ENCODE peak calls at places on chromosomes 1 and 21, in four cellular contexts. V is fibroblast of pulmonary artery; L is stimulated activated CD8-positive, alpha-beta memory T cell treated with anti-CD3 and anti-CD28 coated beads, Interleukin-7, amount 100 ng/mL, for 24 hours; Z is NAMALWA. E is an unnamed sample.

GRCh38 chr1:235023197-235024044 is 105.2 kb downstream of the TOMM20 start:
- DNase-seq in V (no peak), L (no peak), Z (no peak), E (no peak)

GRCh38 chr1:115838805-115839705 is 1.9 kb downstream of the NHLH2 start:
- DNase-seq in V (no peak), L (no peak), Z (no peak), E (no peak)

GRCh38 chr1:169300854-169301253 is 66.7 kb downstream of the NME7 start:
- DNase-seq in V (no peak), L (no peak), Z (no peak), E (no peak)

GRCh38 chr1:41361495-41362356 is 492 bp downstream of the FOXO6 start:
- DNase-seq in V (peak), L (no peak), Z (no peak), E (no peak)

GRCh38 chr1:44276901-44277300 is 63.6 kb downstream of the DMAP1 start:
- DNase-seq in V (no peak), L (no peak), Z (no peak), E (no peak)

GRCh38 chr1:9292361-9293240 is at the start of gene SPSB1:
- DNase-seq in V (peak), L (no peak), Z (peak), E (no peak)

GRCh38 chr1:116569776-116570357 is 959 bp downstream of the CD58 start:
- DNase-seq in V (no peak), L (no peak), Z (no peak), E (no peak)

GRCh38 chr1:111867868-111868440 is 112.3 kb downstream of the DDX20 start:
- DNase-seq in V (no peak), L (no peak), Z (no peak), E (no peak)

GRCh38 chr1:167663002-167663772 is 33.2 kb downstream of the RCSD1 start:
- DNase-seq in V (peak), L (no peak), Z (no peak), E (peak)

GRCh38 chr1:205595861-205596260 is 36.0 kb downstream of the ELK4 start:
- DNase-seq in V (no peak), L (no peak), Z (no peak), E (no peak)

GRCh38 chr1:109197163-109198042 is 16.3 kb upstream of the SARS1 start:
- DNase-seq in V (peak), L (no peak), Z (no peak), E (peak)

GRCh38 chr1:16006552-16007485 is 2.8 kb downstream of the SRARP start:
- DNase-seq in V (peak), L (no peak), Z (peak), E (no peak)

GRCh38 chr21:27021801-27022200 is 54.9 kb upstream of the ADAMTS5 start:
- DNase-seq in V (no peak), L (no peak), Z (no peak), E (no peak)

GRCh38 chr1:48069662-48070432 is 72.7 kb upstream of the TRABD2B start:
- DNase-seq in V (peak), L (no peak), Z (no peak), E (no peak)

GRCh38 chr1:107523061-107523460 is 382.2 kb downstream of the NTNG1 start:
- DNase-seq in V (no peak), L (no peak), Z (no peak), E (no peak)

GRCh38 chr21:15794277-15794912 is 64.6 kb downstream of the USP25 start:
- DNase-seq in V (no peak), L (no peak), Z (no peak), E (no peak)

GRCh38 chr1:166839600-166840308 is 479 bp downstream of the POGK start:
- DNase-seq in V (peak), L (peak), Z (peak), E (no peak)

E was measured in HS-5.